ENCODE peak calls at places on chromosomes 11 and 22, in six cellular contexts. One of them, this sample, is unnamed.
A peak's percentile ranks its signal among the peaks of the same experiment; 100 is the strongest.

GRCh38 chr11:70099578-70100282 is 21.6 kb downstream of the ANO1 start:
- DNase-seq in H9: no peak
- DNase-seq in testis: no peak
- DNase-seq in uterus: no peak
- DNase-seq in CD4-positive, alpha-beta T cell: no peak
- DNase-seq in GM20000: no peak
- DNase-seq in this sample: no peak

GRCh38 chr22:27726726-27727449 is 74.7 kb downstream of the MN1 start:
- DNase-seq in H9: no peak
- DNase-seq in testis: peak; percentile 60
- DNase-seq in uterus: peak; percentile 59
- DNase-seq in CD4-positive, alpha-beta T cell: no peak
- DNase-seq in GM20000: no peak
- DNase-seq in this sample: no peak

GRCh38 chr11:1087961-1088926 is 13.6 kb downstream of the MUC2 start:
- DNase-seq in H9: peak; percentile 69
- DNase-seq in testis: peak; percentile 82
- DNase-seq in uterus: no peak
- DNase-seq in CD4-positive, alpha-beta T cell: no peak
- DNase-seq in GM20000: no peak
- DNase-seq in this sample: no peak

GRCh38 chr22:22446527-22446926 is 62.0 kb downstream of the ZNF280B start:
- DNase-seq in H9: no peak
- DNase-seq in testis: no peak
- DNase-seq in uterus: no peak
- DNase-seq in CD4-positive, alpha-beta T cell: no peak
- DNase-seq in GM20000: no peak
- DNase-seq in this sample: no peak

GRCh38 chr22:44202261-44202789 is 21.6 kb downstream of the PARVG start:
- DNase-seq in H9: no peak
- DNase-seq in testis: no peak
- DNase-seq in uterus: no peak
- DNase-seq in CD4-positive, alpha-beta T cell: no peak
- DNase-seq in GM20000: no peak
- DNase-seq in this sample: no peak

GRCh38 chr22:11629661-11630385 is 3898.2 kb upstream of the OR11H1 start:
- DNase-seq in H9: no peak
- DNase-seq in testis: no peak
- DNase-seq in uterus: no peak
- DNase-seq in CD4-positive, alpha-beta T cell: no peak
- DNase-seq in GM20000: peak; percentile 52
- DNase-seq in this sample: no peak

GRCh38 chr11:108037636-108038035 is 28.9 kb downstream of the CUL5 start:
- DNase-seq in H9: no peak
- DNase-seq in testis: no peak
- DNase-seq in uterus: no peak
- DNase-seq in CD4-positive, alpha-beta T cell: no peak
- DNase-seq in GM20000: no peak
- DNase-seq in this sample: no peak

GRCh38 chr11:68454767-68455166 is 5.8 kb upstream of the PPP6R3 start:
- DNase-seq in H9: peak; percentile 61
- DNase-seq in testis: no peak
- DNase-seq in uterus: no peak
- DNase-seq in CD4-positive, alpha-beta T cell: no peak
- DNase-seq in GM20000: no peak
- DNase-seq in this sample: no peak

GRCh38 chr11:8963569-8964323 is 496 bp downstream of the TMEM9B start:
- DNase-seq in H9: peak; percentile 91
- DNase-seq in testis: peak; percentile 88
- DNase-seq in uterus: peak; percentile 71
- DNase-seq in CD4-positive, alpha-beta T cell: peak; percentile 69
- DNase-seq in GM20000: peak; percentile 88
- DNase-seq in this sample: peak; percentile 59

GRCh38 chr11:33272338-33273107 is 15.3 kb downstream of the HIPK3 start:
- DNase-seq in H9: no peak
- DNase-seq in testis: no peak
- DNase-seq in uterus: no peak
- DNase-seq in CD4-positive, alpha-beta T cell: no peak
- DNase-seq in GM20000: no peak
- DNase-seq in this sample: no peak

GRCh38 chr22:22836635-22837034 is 51.0 kb upstream of the IGLL5 start:
- DNase-seq in H9: no peak
- DNase-seq in testis: no peak
- DNase-seq in uterus: no peak
- DNase-seq in CD4-positive, alpha-beta T cell: no peak
- DNase-seq in GM20000: no peak
- DNase-seq in this sample: no peak

GRCh38 chr11:58006940-58007339 is 16.7 kb upstream of the OR9Q1 start:
- DNase-seq in H9: no peak
- DNase-seq in testis: no peak
- DNase-seq in uterus: no peak
- DNase-seq in CD4-positive, alpha-beta T cell: no peak
- DNase-seq in GM20000: no peak
- DNase-seq in this sample: no peak

GRCh38 chr22:30667092-30667485 is 586 bp downstream of the DUSP18 start:
- DNase-seq in H9: no peak
- DNase-seq in testis: no peak
- DNase-seq in uterus: no peak
- DNase-seq in CD4-positive, alpha-beta T cell: no peak
- DNase-seq in GM20000: no peak
- DNase-seq in this sample: no peak

GRCh38 chr11:105783216-105783615 is 173.3 kb downstream of the GRIA4 start:
- DNase-seq in H9: no peak
- DNase-seq in testis: no peak
- DNase-seq in uterus: no peak
- DNase-seq in CD4-positive, alpha-beta T cell: no peak
- DNase-seq in GM20000: no peak
- DNase-seq in this sample: no peak

DNA sequence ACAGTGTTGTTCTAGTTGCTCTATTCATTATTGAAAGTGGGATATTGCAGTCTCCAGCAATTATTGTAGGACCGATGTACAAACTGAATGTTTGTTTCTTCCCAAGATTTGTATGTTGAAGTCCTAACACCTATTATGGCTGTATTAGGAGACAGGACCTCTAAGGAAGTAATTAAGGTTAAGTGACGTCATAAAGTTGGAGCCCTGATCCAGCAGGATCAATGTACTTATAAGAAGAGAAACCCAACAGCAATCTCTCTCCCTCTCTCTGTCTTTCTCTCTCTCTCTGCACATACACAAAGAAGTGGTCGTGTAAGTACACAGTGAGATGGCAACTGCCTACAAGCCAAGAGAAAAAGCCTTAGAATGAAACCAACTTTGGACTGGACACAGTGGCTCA is 16.1 kb upstream of the SLC35C1 start:
- DNase-seq in H9: no peak
- DNase-seq in testis: no peak
- DNase-seq in uterus: no peak
- DNase-seq in CD4-positive, alpha-beta T cell: no peak
- DNase-seq in GM20000: no peak
- DNase-seq in this sample: no peak
- TF ChIP-seq CTCF in H9: no peak
- TF ChIP-seq CTCF in testis: no peak
- TF ChIP-seq CTCF in uterus: no peak
- TF ChIP-seq CTCF in CD4-positive, alpha-beta T cell: no peak
- TF ChIP-seq CTCF in GM20000: no peak
- TF ChIP-seq CTCF in this sample: no peak

GRCh38 chr11:133619973-133620372 is 87.7 kb upstream of the OPCML start:
- DNase-seq in H9: no peak
- DNase-seq in testis: no peak
- DNase-seq in uterus: no peak
- DNase-seq in CD4-positive, alpha-beta T cell: no peak
- DNase-seq in GM20000: peak; percentile 13
- DNase-seq in this sample: no peak
- TF ChIP-seq CTCF in H9: peak; percentile 43
- TF ChIP-seq CTCF in testis: no peak
- TF ChIP-seq CTCF in uterus: no peak
- TF ChIP-seq CTCF in CD4-positive, alpha-beta T cell: no peak
- TF ChIP-seq CTCF in GM20000: no peak
- TF ChIP-seq CTCF in this sample: peak; percentile 30

DNA sequence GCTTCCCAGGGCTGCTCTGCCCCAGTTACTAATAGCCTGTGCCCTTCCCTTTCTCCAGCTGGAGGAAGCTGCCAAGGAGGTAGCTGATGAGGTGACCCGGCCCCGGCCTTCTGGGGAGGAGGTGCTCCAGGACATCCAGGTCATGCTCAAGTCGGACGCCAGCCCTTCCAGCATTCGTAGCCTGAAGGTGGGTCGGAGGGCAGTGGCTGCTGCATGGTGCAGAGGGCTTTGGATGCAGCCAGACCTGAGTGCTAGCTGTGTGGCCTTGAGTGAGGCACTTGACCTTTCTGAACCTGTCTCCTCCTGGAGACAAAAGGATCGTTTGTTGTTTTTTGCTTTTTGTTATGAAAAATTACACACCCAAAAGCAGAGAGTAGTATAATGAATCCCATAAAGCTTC is 3.4 kb downstream of the MCM5 start:
- DNase-seq in H9: no peak
- DNase-seq in testis: no peak
- DNase-seq in uterus: no peak
- DNase-seq in CD4-positive, alpha-beta T cell: no peak
- DNase-seq in GM20000: no peak
- DNase-seq in this sample: no peak
- TF ChIP-seq CTCF in H9: no peak
- TF ChIP-seq CTCF in testis: no peak
- TF ChIP-seq CTCF in uterus: no peak
- TF ChIP-seq CTCF in CD4-positive, alpha-beta T cell: no peak
- TF ChIP-seq CTCF in GM20000: no peak
- TF ChIP-seq CTCF in this sample: no peak

GRCh38 chr22:46933526-46933925 is 171.1 kb downstream of the TBC1D22A start:
- DNase-seq in H9: no peak
- DNase-seq in testis: no peak
- DNase-seq in uterus: no peak
- DNase-seq in CD4-positive, alpha-beta T cell: no peak
- DNase-seq in GM20000: no peak
- DNase-seq in this sample: no peak

GRCh38 chr22:46933040-46933439 is 170.6 kb downstream of the TBC1D22A start:
- DNase-seq in H9: no peak
- DNase-seq in testis: no peak
- DNase-seq in uterus: no peak
- DNase-seq in CD4-positive, alpha-beta T cell: no peak
- DNase-seq in GM20000: no peak
- DNase-seq in this sample: no peak

GRCh38 chr22:46929689-46930225 is 167.3 kb downstream of the TBC1D22A start:
- DNase-seq in H9: no peak
- DNase-seq in testis: no peak
- DNase-seq in uterus: no peak
- DNase-seq in CD4-positive, alpha-beta T cell: no peak
- DNase-seq in GM20000: no peak
- DNase-seq in this sample: no peak

GRCh38 chr22:46931881-46932280 is 169.4 kb downstream of the TBC1D22A start:
- DNase-seq in H9: no peak
- DNase-seq in testis: no peak
- DNase-seq in uterus: no peak
- DNase-seq in CD4-positive, alpha-beta T cell: no peak
- DNase-seq in GM20000: no peak
- DNase-seq in this sample: no peak

GRCh38 chr22:46931414-46931813 is 169.0 kb downstream of the TBC1D22A start:
- DNase-seq in H9: no peak
- DNase-seq in testis: no peak
- DNase-seq in uterus: no peak
- DNase-seq in CD4-positive, alpha-beta T cell: no peak
- DNase-seq in GM20000: no peak
- DNase-seq in this sample: no peak
- TF ChIP-seq CTCF in H9: peak; percentile 44
- TF ChIP-seq CTCF in testis: no peak
- TF ChIP-seq CTCF in uterus: no peak
- TF ChIP-seq CTCF in CD4-positive, alpha-beta T cell: no peak
- TF ChIP-seq CTCF in GM20000: no peak
- TF ChIP-seq CTCF in this sample: no peak

GRCh38 chr11:61181489-61181888 is 20.3 kb upstream of the VPS37C start:
- DNase-seq in H9: no peak
- DNase-seq in testis: no peak
- DNase-seq in uterus: no peak
- DNase-seq in CD4-positive, alpha-beta T cell: no peak
- DNase-seq in GM20000: no peak
- DNase-seq in this sample: no peak

GRCh38 chr11:61187505-61188130 is 15.7 kb upstream of the PGA3 start:
- DNase-seq in H9: peak; percentile 77
- DNase-seq in testis: peak; percentile 93
- DNase-seq in uterus: peak; percentile 74
- DNase-seq in CD4-positive, alpha-beta T cell: peak; percentile 69
- DNase-seq in GM20000: peak; percentile 79
- DNase-seq in this sample: peak; percentile 70

GRCh38 chr11:61186504-61186903 is 16.8 kb upstream of the PGA3 start:
- DNase-seq in H9: no peak
- DNase-seq in testis: no peak
- DNase-seq in uterus: no peak
- DNase-seq in CD4-positive, alpha-beta T cell: no peak
- DNase-seq in GM20000: no peak
- DNase-seq in this sample: no peak

GRCh38 chr11:61183645-61184044 is 19.7 kb upstream of the PGA3 start:
- DNase-seq in H9: no peak
- DNase-seq in testis: no peak
- DNase-seq in uterus: no peak
- DNase-seq in CD4-positive, alpha-beta T cell: no peak
- DNase-seq in GM20000: no peak
- DNase-seq in this sample: no peak
- TF ChIP-seq CTCF in H9: no peak
- TF ChIP-seq CTCF in testis: no peak
- TF ChIP-seq CTCF in uterus: no peak
- TF ChIP-seq CTCF in CD4-positive, alpha-beta T cell: no peak
- TF ChIP-seq CTCF in GM20000: no peak
- TF ChIP-seq CTCF in this sample: peak; percentile 17

DNA sequence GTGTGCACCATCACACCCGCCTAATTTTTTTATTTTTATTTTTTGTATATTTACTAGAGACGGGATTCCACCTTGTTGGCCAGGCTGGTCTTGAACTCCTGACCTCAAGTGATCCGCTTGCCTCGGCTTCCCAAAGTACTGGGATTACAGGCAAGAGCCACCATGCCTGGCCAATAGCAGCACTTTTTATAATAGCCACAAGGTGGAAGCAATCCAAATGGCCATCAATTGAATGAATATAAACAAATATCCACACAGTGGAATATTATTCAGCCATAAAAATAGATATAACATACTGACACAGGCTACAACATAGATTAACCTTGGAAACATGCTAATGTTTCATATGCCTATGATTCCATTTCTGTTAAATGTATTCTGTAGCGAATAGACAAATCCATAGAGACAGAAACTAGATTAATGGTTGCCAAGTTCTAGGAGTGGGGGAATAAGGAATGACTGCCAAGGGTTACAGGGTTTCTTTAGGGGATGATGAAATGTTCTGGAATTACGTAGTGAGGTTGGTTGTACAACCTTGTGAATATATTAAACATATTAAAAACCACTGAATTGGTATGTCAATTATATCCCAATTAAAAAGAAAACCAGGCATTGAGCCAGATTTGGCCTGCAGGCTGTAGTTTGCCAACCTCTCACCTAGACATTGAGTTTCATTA is 4.8 kb downstream of the VPS51 start:
- DNase-seq in H9: no peak
- DNase-seq in testis: no peak
- DNase-seq in uterus: no peak
- DNase-seq in CD4-positive, alpha-beta T cell: no peak
- DNase-seq in GM20000: no peak
- DNase-seq in this sample: no peak
- TF ChIP-seq CTCF in H9: peak; percentile 36
- TF ChIP-seq CTCF in testis: no peak
- TF ChIP-seq CTCF in uterus: no peak
- TF ChIP-seq CTCF in CD4-positive, alpha-beta T cell: no peak
- TF ChIP-seq CTCF in GM20000: no peak
- TF ChIP-seq CTCF in this sample: peak; percentile 24